ENCODE peak calls at places on chromosomes 5 and 9, in seven cellular contexts. B is RKO; Y is H1; U is stimulated activated CD8-positive, alpha-beta memory T cell treated with anti-CD3 and anti-CD28 coated beads, Interleukin-15, amount 100 ng/mL, for 48 hours; D is activated T-cell treated with anti-CD3 and anti-CD28 coated beads for 1 hour; E is ELF-1; K is AG10803. N is an unnamed sample.

GRCh38 chr5:115842952-115843351 is 1.2 kb downstream of the AP3S1 start:
- DNase-seq in B (peak; percentile 30), Y (no peak), U (no peak), D (no peak), E (no peak), K (no peak), N (peak; percentile 20)

GRCh38 chr5:159775890-159776289 is 140.4 kb upstream of the ADRA1B start:
- DNase-seq in B (no peak), Y (no peak), U (no peak), D (no peak), E (no peak), K (no peak), N (no peak)

GRCh38 chr9:124037790-124038189 is 26.2 kb downstream of the LHX2 start:
- DNase-seq in B (no peak), Y (no peak), U (no peak), D (no peak), E (peak; percentile 20), K (peak; percentile 9), N (peak; percentile 26)

GRCh38 chr9:133956520-133957076 is 35.5 kb downstream of the VAV2 start:
- DNase-seq in B (no peak), Y (no peak), U (no peak), D (no peak), E (peak; percentile 54), K (peak; percentile 36), N (no peak)

GRCh38 chr9:111613436-111614040 is 14.1 kb upstream of the PTGR1 start:
- DNase-seq in B (no peak), Y (no peak), U (no peak), D (no peak), E (no peak), K (no peak), N (peak; percentile 52)

GRCh38 chr9:27054841-27055240 is 49.4 kb upstream of the LRRC19 start:
- DNase-seq in B (no peak), Y (no peak), U (no peak), D (no peak), E (no peak), K (no peak), N (no peak)

GRCh38 chr5:74040065-74040551 is 414.1 kb downstream of the ARHGEF28 start:
- DNase-seq in B (no peak), Y (no peak), U (no peak), D (no peak), E (no peak), K (peak; percentile 81), N (peak; percentile 25)

GRCh38 chr5:131305906-131306305 is 42.1 kb downstream of the CDC42SE2 start:
- DNase-seq in B (no peak), Y (no peak), U (no peak), D (no peak), E (no peak), K (no peak), N (no peak)

GRCh38 chr5:83388608-83389007 is 82.9 kb upstream of the VCAN start:
- DNase-seq in B (no peak), Y (no peak), U (no peak), D (no peak), E (no peak), K (no peak), N (no peak)

GRCh38 chr9:136981588-136982231 is 1.1 kb upstream of the LCNL1 start:
- DNase-seq in B (no peak), Y (no peak), U (no peak), D (no peak), E (no peak), K (no peak), N (no peak)

N was measured in SW480.